ENCODE peak calls at places on chromosomes 11 and 22, in four cellular contexts. T is right cardiac atrium, B is small intestine, O is cardiac muscle cell. S is an unnamed sample.

GRCh38 chr11:64763804-64764611 is 4.2 kb upstream of the PYGM start:
- DNase-seq in T (peak), B (peak), O (no peak), S (no peak)

GRCh38 chr22:36110306-36110791 is 50.2 kb downstream of the APOL3 start:
- DNase-seq in T (peak), B (no peak), O (peak), S (no peak)

GRCh38 chr22:26561756-26562417 is 28.0 kb downstream of the TPST2 start:
- DNase-seq in T (peak), B (no peak), O (no peak), S (no peak)

GRCh38 chr11:2814751-2815150 is 70.8 kb downstream of the CDKN1C start:
- DNase-seq in T (peak), B (no peak), O (no peak), S (no peak)

GRCh38 chr11:42974510-42974909 is 337.3 kb upstream of the API5 start:
- DNase-seq in T (no peak), B (no peak), O (no peak), S (no peak)

GRCh38 chr22:22951035-22951434 is 63.4 kb downstream of the IGLL5 start:
- DNase-seq in T (no peak), B (no peak), O (no peak), S (no peak)

GRCh38 chr11:119800171-119800570 is 71.2 kb upstream of the NECTIN1 start:
- DNase-seq in T (no peak), B (peak), O (no peak), S (no peak)

GRCh38 chr11:28505216-28505615 is 397.0 kb downstream of the METTL15 start:
- DNase-seq in T (no peak), B (no peak), O (no peak), S (no peak)

GRCh38 chr11:129814244-129814992 is 1.2 kb upstream of the TMEM45B start:
- DNase-seq in T (no peak), B (no peak), O (no peak), S (no peak)

GRCh38 chr22:31692186-31692886 is 30.3 kb upstream of the PISD start:
- DNase-seq in T (no peak), B (peak), O (peak), S (no peak)

GRCh38 chr11:34050967-34051348 is 573 bp upstream of the CAPRIN1 start:
- DNase-seq in T (no peak), B (no peak), O (peak), S (no peak)

GRCh38 chr11:128291835-128292234 is 295.5 kb downstream of the ETS1 start:
- DNase-seq in T (peak), B (peak), O (no peak), S (no peak)

GRCh38 chr11:15906481-15907035 is 449.8 kb downstream of the SOX6 start:
- DNase-seq in T (no peak), B (no peak), O (no peak), S (no peak)

GRCh38 chr22:45413368-45414211 is at the start of the genes RIBC2 and SMC1B:
- DNase-seq in T (peak), B (peak), O (peak), S (no peak)

GRCh38 chr22:23549198-23549595 is 30.9 kb downstream of the IGLL1 start:
- DNase-seq in T (no peak), B (no peak), O (no peak), S (no peak)

GRCh38 chr11:17770048-17770652 is 35.6 kb downstream of the KCNC1 start:
- DNase-seq in T (peak), B (peak), O (no peak), S (no peak)

GRCh38 chr11:70032943-70033710 is 45.0 kb upstream of the ANO1 start:
- DNase-seq in T (no peak), B (no peak), O (no peak), S (no peak)

DNA sequence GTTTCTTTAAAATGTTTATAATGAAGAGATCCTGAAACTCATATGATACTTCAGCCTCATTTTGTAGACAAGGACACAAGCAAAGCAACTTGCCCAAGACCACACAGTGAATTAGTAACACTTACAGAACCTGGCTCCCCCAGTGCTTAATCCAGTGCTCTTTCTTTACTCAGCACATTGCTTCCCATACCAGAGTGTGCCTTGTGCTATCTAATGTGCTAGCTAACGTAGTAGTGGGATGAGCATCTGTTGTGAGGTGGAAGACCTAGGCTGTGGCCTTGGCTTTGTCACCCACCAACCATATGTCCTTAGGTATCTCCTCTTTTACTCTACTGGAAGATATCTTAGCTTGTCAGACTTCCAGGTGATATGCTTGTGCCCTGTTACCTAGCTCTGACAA is 5.1 kb downstream of the SPCS2 start:
- DNase-seq in T (no peak), B (no peak), O (no peak), S (no peak)
- H3K27ac ChIP-seq in T (no peak), B (peak), O (no peak), S (no peak)

GRCh38 chr22:17257578-17257977 is 38.3 kb upstream of the ADA2 start:
- DNase-seq in T (no peak), B (no peak), O (no peak), S (no peak)

GRCh38 chr22:17257091-17257490 is 37.9 kb upstream of the ADA2 start:
- DNase-seq in T (no peak), B (no peak), O (no peak), S (no peak)

GRCh38 chr22:17260291-17260690 is 41.1 kb upstream of the ADA2 start:
- DNase-seq in T (no peak), B (peak), O (no peak), S (no peak)

GRCh38 chr22:17260950-17261349 is 41.7 kb upstream of the ADA2 start:
- DNase-seq in T (no peak), B (no peak), O (no peak), S (no peak)

DNA sequence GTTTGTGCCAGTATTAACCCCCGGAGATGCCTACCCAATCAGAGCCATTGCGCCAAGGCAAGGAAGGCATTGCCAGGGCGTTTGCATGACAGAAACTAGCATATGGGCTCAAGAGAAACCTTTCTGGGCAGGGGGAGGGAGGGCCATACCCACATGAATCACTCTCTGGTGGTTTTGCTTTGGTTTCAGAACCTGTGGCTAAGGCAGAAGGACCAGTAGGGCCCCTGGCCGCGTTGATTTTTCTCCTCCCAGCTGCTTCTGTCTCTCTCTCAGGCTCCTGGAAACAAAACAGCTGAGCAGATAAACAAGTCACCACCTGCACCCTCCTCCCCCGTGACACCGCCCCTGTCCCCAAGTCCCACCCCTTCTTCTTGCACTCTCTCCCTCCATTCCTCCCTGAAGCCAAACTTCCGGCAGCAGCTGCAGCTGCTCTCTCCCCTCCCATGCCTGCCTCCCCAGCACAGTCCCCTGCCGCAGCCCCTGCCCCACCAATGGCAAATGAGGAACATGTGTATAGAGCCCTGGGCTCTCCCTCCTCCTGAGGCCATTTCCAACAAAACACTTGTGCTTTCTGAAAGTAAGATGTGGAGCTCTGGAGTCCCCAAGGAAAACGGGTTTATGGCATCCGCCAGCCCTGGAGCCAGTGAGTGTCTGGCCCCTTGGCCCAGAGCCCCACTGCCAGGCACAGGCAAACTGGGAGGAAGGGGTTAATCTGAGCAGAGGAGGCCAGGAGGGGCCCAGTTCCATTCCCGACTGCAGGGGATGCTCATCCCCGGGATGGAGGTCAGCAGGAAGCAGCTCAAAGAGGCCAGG is 39.0 kb upstream of the ADA2 start:
- DNase-seq in T (peak), B (peak), O (peak), S (no peak)
- H3K27ac ChIP-seq in T (no peak), B (peak), O (peak), S (peak)

DNA sequence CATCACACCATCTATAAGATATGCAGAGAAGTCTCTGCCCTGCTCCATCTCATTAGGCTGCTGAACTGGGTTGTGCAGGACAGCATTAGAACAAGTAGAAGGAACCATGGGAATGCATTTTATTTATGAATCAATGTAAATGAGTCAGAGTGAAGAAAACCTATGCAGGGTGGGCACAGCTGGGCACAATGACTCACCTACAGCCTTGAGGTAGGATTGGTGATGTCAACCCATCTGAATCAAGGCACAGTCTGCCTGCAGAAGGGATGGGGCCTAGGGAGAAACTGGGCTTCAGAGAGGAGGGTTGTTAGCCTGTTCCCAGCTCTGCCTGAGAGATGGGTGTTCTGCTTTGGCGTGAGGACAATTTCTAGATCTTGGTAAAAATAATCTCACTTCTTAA is 123.4 kb downstream of the CSNK2A3 start:
- DNase-seq in T (no peak), B (no peak), O (no peak), S (no peak)
- H3K27ac ChIP-seq in T (no peak), B (no peak), O (no peak), S (no peak)

GRCh38 chr22:38503021-38503420 is 3.1 kb downstream of the DDX17 start:
- DNase-seq in T (no peak), B (no peak), O (no peak), S (no peak)
- H3K27ac ChIP-seq in T (no peak), B (no peak), O (peak), S (no peak)

GRCh38 chr11:108927791-108928545 is 263.1 kb downstream of the DDX10 start:
- DNase-seq in T (no peak), B (no peak), O (no peak), S (no peak)

GRCh38 chr11:108926522-108927380 is 261.9 kb downstream of the DDX10 start:
- DNase-seq in T (no peak), B (no peak), O (no peak), S (no peak)

GRCh38 chr11:108933630-108934029 is 268.8 kb downstream of the DDX10 start:
- DNase-seq in T (no peak), B (no peak), O (peak), S (no peak)

GRCh38 chr11:108931168-108931567 is 266.3 kb downstream of the DDX10 start:
- DNase-seq in T (no peak), B (no peak), O (no peak), S (no peak)

DNA sequence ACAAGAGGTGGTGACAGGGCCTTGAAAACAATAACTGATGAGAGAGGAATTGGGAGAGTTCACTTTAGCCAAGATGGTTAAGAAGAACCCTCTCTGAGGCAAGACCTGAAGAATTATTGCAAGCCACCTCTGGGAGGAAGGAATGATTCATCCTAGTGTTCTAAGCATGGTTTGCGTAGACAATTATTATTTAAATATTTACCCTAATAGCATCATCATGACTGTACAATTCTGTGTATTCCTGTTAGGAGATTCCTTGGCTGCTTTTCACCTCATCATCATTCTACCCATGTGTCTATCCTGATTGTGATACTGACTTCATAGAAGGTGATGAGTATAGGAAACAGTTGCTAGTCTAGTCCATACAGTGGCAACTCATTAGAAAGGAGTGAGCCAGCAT is 264.4 kb downstream of the DDX10 start:
- DNase-seq in T (no peak), B (no peak), O (peak), S (no peak)
- H3K27ac ChIP-seq in T (no peak), B (no peak), O (no peak), S (no peak)

GRCh38 chr22:37631448-37632173 is 7.9 kb upstream of the SH3BP1 start:
- DNase-seq in T (no peak), B (no peak), O (no peak), S (no peak)
- H3K27ac ChIP-seq in T (no peak), B (peak), O (peak), S (no peak)

GRCh38 chr11:12236744-12237101 is 126.3 kb downstream of the MICAL2 start:
- DNase-seq in T (no peak), B (no peak), O (no peak), S (no peak)
- H3K27ac ChIP-seq in T (peak), B (no peak), O (peak), S (no peak)

DNA sequence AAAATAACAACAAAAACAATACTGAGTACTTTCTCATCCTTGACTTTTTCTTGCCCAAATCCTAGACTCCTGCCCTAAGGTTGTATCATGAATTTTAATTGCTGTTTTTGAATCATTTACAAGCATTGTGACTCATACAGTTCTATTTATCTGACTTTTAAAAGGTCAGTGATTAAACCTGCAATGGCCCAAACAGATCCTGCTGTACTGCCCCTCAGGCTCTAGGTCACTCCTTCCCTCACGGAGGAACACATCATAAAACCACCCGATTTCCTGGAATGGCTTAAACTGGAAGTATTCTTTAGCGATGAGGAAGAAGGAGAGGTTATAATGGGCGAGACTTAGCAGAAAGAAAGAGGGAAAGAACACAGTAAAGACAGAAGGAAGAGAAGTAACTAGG is 12.3 kb downstream of the ARFGAP3 start:
- DNase-seq in T (no peak), B (peak), O (peak), S (no peak)
- H3K27ac ChIP-seq in T (no peak), B (peak), O (no peak), S (no peak)

S was measured in caudate nucleus.